ENCODE peak calls at places on chromosome 5, in nine cellular contexts. K is PC-3, S is KBM-7, I is Karpas-422, A is heart left ventricle, J is colonic mucosa, E is fibroblast of mammary gland, H is AG09309, Z is neural crest cell. D is an unnamed sample.

GRCh38 chr5:151234476-151235238 is 10.8 kb upstream of the CCDC69 start:
- DNase-seq in K (no peak), S (peak; percentile 55), I (peak; percentile 85), A (peak; percentile 62), J (peak; percentile 39), E (peak; percentile 81), H (no peak), Z (no peak), D (no peak)

GRCh38 chr5:92838253-92838652 is 742.8 kb downstream of the NR2F1-AS1 start:
- DNase-seq in K (peak; percentile 52), S (no peak), I (no peak), A (no peak), J (no peak), E (no peak), H (no peak), Z (no peak), D (no peak)

GRCh38 chr5:126417178-126417577 is 6.0 kb upstream of the GRAMD2B start:
- DNase-seq in K (no peak), S (no peak), I (no peak), A (no peak), J (no peak), E (no peak), H (no peak), Z (no peak), D (no peak)

GRCh38 chr5:20536813-20537212 is 548.8 kb upstream of the CDH18 start:
- DNase-seq in K (no peak), S (peak; percentile 76), I (no peak), A (no peak), J (no peak), E (no peak), H (no peak), Z (no peak), D (no peak)

GRCh38 chr5:68086857-68087256 is 128.7 kb upstream of the PIK3R1 start:
- DNase-seq in K (no peak), S (no peak), I (no peak), A (peak; percentile 31), J (peak; percentile 28), E (peak; percentile 92), H (peak; percentile 66), Z (no peak), D (no peak)

GRCh38 chr5:151503999-151504398 is 56.6 kb downstream of the SLC36A1 start:
- DNase-seq in K (no peak), S (no peak), I (no peak), A (no peak), J (no peak), E (no peak), H (no peak), Z (no peak), D (no peak)

GRCh38 chr5:154309361-154309725 is 118.8 kb downstream of the GALNT10 start:
- DNase-seq in K (no peak), S (no peak), I (no peak), A (no peak), J (no peak), E (peak; percentile 22), H (no peak), Z (no peak), D (no peak)

GRCh38 chr5:151758141-151758429 is 346 bp downstream of the ATOX1 start:
- DNase-seq in K (no peak), S (no peak), I (no peak), A (peak; percentile 31), J (peak; percentile 44), E (no peak), H (no peak), Z (peak; percentile 25), D (no peak)

GRCh38 chr5:57613726-57614125 is 131.1 kb upstream of the ACTBL2 start:
- DNase-seq in K (no peak), S (no peak), I (no peak), A (no peak), J (no peak), E (no peak), H (no peak), Z (no peak), D (no peak)

GRCh38 chr5:151070449-151070848 is 10.4 kb downstream of the TNIP1 start:
- DNase-seq in K (no peak), S (no peak), I (no peak), A (no peak), J (no peak), E (no peak), H (no peak), Z (no peak), D (no peak)

GRCh38 chr5:128782446-128782845 is 182.8 kb upstream of the SLC27A6 start:
- DNase-seq in K (peak; percentile 87), S (no peak), I (no peak), A (peak; percentile 68), J (peak; percentile 52), E (peak; percentile 87), H (peak; percentile 82), Z (no peak), D (no peak)

GRCh38 chr5:115050860-115051259 is 118.8 kb downstream of the TRIM36 start:
- DNase-seq in K (no peak), S (no peak), I (no peak), A (no peak), J (no peak), E (no peak), H (no peak), Z (no peak), D (no peak)

GRCh38 chr5:67249590-67249895 is 52.9 kb upstream of the CD180 start:
- DNase-seq in K (no peak), S (peak; percentile 9), I (no peak), A (no peak), J (no peak), E (no peak), H (no peak), Z (no peak), D (no peak)

GRCh38 chr5:145834917-145835838 is at the start of gene PRELID2:
- DNase-seq in K (peak; percentile 88), S (peak; percentile 97), I (no peak), A (peak; percentile 89), J (peak; percentile 96), E (peak; percentile 85), H (peak; percentile 46), Z (peak; percentile 86), D (peak; percentile 94)

GRCh38 chr5:179301796-179302195 is 43.5 kb downstream of the ADAMTS2 start:
- DNase-seq in K (no peak), S (peak; percentile 49), I (no peak), A (no peak), J (no peak), E (peak; percentile 48), H (no peak), Z (no peak), D (peak; percentile 65)

GRCh38 chr5:100758780-100759179 is 144.3 kb downstream of the ST8SIA4 start:
- DNase-seq in K (peak; percentile 32), S (no peak), I (no peak), A (no peak), J (no peak), E (no peak), H (no peak), Z (no peak), D (no peak)

GRCh38 chr5:143657814-143658395 is 154.1 kb upstream of the HMHB1 start:
- DNase-seq in K (peak; percentile 72), S (peak; percentile 1), I (peak; percentile 70), A (no peak), J (no peak), E (peak; percentile 28), H (no peak), Z (no peak), D (no peak)

GRCh38 chr5:33891731-33892418 is at the start of gene ADAMTS12:
- DNase-seq in K (no peak), S (peak; percentile 1), I (no peak), A (peak; percentile 60), J (peak; percentile 23), E (peak; percentile 76), H (no peak), Z (peak; percentile 45), D (peak; percentile 74)

GRCh38 chr5:89582768-89583339 is 699.9 kb upstream of the MEF2C start:
- DNase-seq in K (peak; percentile 32), S (no peak), I (no peak), A (no peak), J (no peak), E (peak; percentile 37), H (no peak), Z (no peak), D (no peak)

GRCh38 chr5:144333336-144333920 is 162.8 kb downstream of the KCTD16 start:
- DNase-seq in K (no peak), S (no peak), I (no peak), A (no peak), J (no peak), E (no peak), H (peak; percentile 8), Z (no peak), D (no peak)

GRCh38 chr5:43422143-43422542 is 10.0 kb upstream of the CCL28 start:
- DNase-seq in K (peak; percentile 77), S (no peak), I (no peak), A (no peak), J (peak; percentile 63), E (peak; percentile 56), H (no peak), Z (no peak), D (no peak)

GRCh38 chr5:59346514-59346913 is 547.0 kb downstream of the PDE4D start:
- DNase-seq in K (no peak), S (no peak), I (no peak), A (no peak), J (no peak), E (no peak), H (no peak), Z (no peak), D (no peak)

GRCh38 chr5:123997354-123998215 is 485.6 kb downstream of the CSNK1G3 start:
- DNase-seq in K (peak; percentile 57), S (no peak), I (no peak), A (no peak), J (no peak), E (peak; percentile 81), H (peak; percentile 64), Z (no peak), D (no peak)

GRCh38 chr5:115816226-115817042 is at the start of gene CDO1:
- DNase-seq in K (no peak), S (peak; percentile 86), I (no peak), A (peak; percentile 53), J (no peak), E (peak; percentile 56), H (no peak), Z (peak; percentile 67), D (peak; percentile 61)

GRCh38 chr5:68699966-68700365 is 393.8 kb upstream of the SLC30A5 start:
- DNase-seq in K (no peak), S (no peak), I (no peak), A (no peak), J (no peak), E (no peak), H (no peak), Z (no peak), D (no peak)

GRCh38 chr5:137279631-137280236 is 219.4 kb downstream of the SPOCK1 start:
- DNase-seq in K (no peak), S (no peak), I (no peak), A (no peak), J (no peak), E (no peak), H (no peak), Z (no peak), D (no peak)

GRCh38 chr5:132883261-132883834 is 9.9 kb downstream of the LEAP2 start:
- DNase-seq in K (peak; percentile 63), S (peak; percentile 80), I (peak; percentile 80), A (peak; percentile 49), J (peak; percentile 47), E (peak; percentile 74), H (peak; percentile 53), Z (peak; percentile 28), D (no peak)

GRCh38 chr5:80078921-80079320 is 43.8 kb downstream of the THBS4 start:
- DNase-seq in K (no peak), S (no peak), I (no peak), A (no peak), J (no peak), E (no peak), H (no peak), Z (no peak), D (no peak)

GRCh38 chr5:173577817-173578216 is 38.6 kb downstream of the BOD1 start:
- DNase-seq in K (no peak), S (no peak), I (no peak), A (no peak), J (no peak), E (no peak), H (no peak), Z (no peak), D (no peak)

GRCh38 chr5:150138551-150139265 is 16.9 kb downstream of the PDGFRB start:
- DNase-seq in K (no peak), S (no peak), I (no peak), A (peak; percentile 60), J (no peak), E (peak; percentile 81), H (no peak), Z (peak; percentile 44), D (no peak)

GRCh38 chr5:155987261-155987810 is 339.6 kb upstream of the SGCD start:
- DNase-seq in K (no peak), S (no peak), I (no peak), A (no peak), J (no peak), E (no peak), H (no peak), Z (no peak), D (no peak)

D was measured in RWPE2.